ENCODE peak calls at places on chromosomes 4 and X, in four cellular contexts. Q is mesendoderm, U is IMR-90, T is H1. F is an unnamed sample.

GRCh38 chr4:140249351-140249750 is 95.4 kb upstream of the MAML3 start:
- DNase-seq in Q (no peak), U (peak), T (no peak), F (no peak)

GRCh38 chr4:123362103-123362502 is 34.5 kb upstream of the SPRY1 start:
- DNase-seq in Q (no peak), U (no peak), T (no peak), F (no peak)

GRCh38 chr4:180105362-180105761 is 2137.8 kb upstream of the TENM3 start:
- DNase-seq in Q (no peak), U (no peak), T (no peak), F (no peak)

GRCh38 chr4:10647811-10648210 is 36.8 kb downstream of the CLNK start:
- DNase-seq in Q (no peak), U (peak), T (no peak), F (no peak)

GRCh38 chrX:37745354-37745753 is 34.5 kb upstream of the CYBB start:
- DNase-seq in Q (peak), U (peak), T (peak), F (peak)

GRCh38 chr4:181418491-181418890 is 824.7 kb upstream of the TENM3 start:
- DNase-seq in Q (no peak), U (no peak), T (no peak), F (no peak)

GRCh38 chrX:3393581-3394111 is 47.2 kb upstream of the MXRA5 start:
- DNase-seq in Q (peak), U (no peak), T (no peak), F (no peak)

GRCh38 chrX:22686138-22686541 is 313.6 kb upstream of the DDX53 start:
- DNase-seq in Q (no peak), U (peak), T (no peak), F (no peak)

GRCh38 chrX:2837961-2838360 is 9.2 kb downstream of the GYG2 start:
- DNase-seq in Q (no peak), U (no peak), T (no peak), F (no peak)

GRCh38 chr4:134189480-134189879 is 12.1 kb downstream of the PABPC4L start:
- DNase-seq in Q (no peak), U (no peak), T (no peak), F (no peak)

GRCh38 chr4:4248885-4249203 is 821 bp upstream of the TMEM128 start:
- DNase-seq in Q (no peak), U (peak), T (no peak), F (no peak)

GRCh38 chr4:100289530-100289888 is 99.2 kb upstream of the DDIT4L start:
- DNase-seq in Q (peak), U (no peak), T (no peak), F (no peak)

DNA sequence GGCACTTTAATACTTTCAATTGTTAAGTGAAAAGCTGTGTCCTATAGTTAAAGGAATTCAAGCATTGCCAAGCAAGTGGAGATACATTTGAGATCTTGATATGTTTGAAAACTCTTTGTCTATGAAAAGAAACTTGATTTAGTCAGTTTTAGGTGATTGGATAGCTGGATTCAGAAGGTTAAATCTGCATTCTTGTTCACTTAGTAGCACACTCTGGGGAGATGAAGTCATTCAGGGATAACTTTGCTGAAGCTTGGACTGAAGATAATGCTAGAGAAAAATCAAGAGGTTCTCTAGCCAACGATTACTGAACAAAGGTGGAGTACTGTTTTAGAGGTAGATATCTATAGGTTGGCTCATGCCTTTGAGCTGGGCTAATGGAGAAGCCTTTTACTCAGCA is 90.6 kb downstream of the DCAF8L2 start:
- DNase-seq in Q (no peak), U (peak), T (no peak), F (no peak)
- H3K56ac ChIP-seq in Q (no peak), U (no peak), T (no peak), F (no peak)

DNA sequence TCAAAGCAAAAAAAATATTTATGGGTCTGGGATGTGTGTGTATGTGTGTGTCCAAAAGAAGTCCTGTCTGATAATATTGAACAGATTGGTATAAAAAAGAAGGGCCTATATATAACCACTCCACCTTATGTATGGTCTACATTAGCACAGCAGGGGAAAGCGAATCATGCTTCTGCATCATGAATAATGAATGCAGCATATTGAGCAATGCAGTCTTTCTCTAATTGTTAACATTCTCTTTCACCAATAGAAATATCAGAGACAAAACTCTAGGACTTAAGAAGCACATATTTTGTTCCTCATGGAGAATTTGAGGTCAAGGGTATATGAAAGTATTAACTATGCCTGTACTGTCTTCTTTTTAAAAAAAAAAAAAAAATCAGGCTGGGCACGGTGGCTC is 264.3 kb upstream of the NOCT start:
- DNase-seq in Q (no peak), U (peak), T (no peak), F (no peak)
- H3K56ac ChIP-seq in Q (no peak), U (no peak), T (no peak), F (no peak)

GRCh38 chrX:137031039-137031438 is 2.8 kb downstream of the GPR101 start:
- DNase-seq in Q (no peak), U (no peak), T (no peak), F (no peak)
- H3K56ac ChIP-seq in Q (no peak), U (no peak), T (no peak), F (no peak)

DNA sequence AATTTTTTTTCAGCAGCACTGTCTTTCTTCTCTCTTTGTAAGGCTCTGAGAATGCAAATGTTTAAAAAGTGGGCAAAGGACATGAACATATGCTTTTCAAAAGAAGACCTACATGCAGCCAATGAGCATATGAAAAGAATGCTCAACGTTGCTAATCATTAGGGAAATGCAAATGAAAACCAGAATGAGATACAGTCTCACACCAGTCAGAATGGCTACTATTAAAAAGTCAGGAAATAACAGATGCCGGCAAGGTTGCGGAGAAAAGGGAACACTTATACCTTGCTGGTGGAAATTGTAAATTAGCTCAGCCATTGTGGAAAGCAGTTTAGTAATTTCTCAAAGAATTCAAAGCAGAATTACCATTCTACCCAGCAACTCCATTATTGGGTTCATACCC is 51.6 kb downstream of the BMP15 start:
- DNase-seq in Q (no peak), U (no peak), T (no peak), F (no peak)
- H3K56ac ChIP-seq in Q (no peak), U (no peak), T (no peak), F (no peak)